ENCODE peak calls at places on chromosomes 6 and 20, in four cellular contexts. T, P, I and V are unnamed samples.
A peak's percentile ranks its signal among the peaks of the same experiment; 100 is the strongest.

GRCh38 chr6:57297505-57297904 is 19.9 kb upstream of the PRIM2 start:
- DNase-seq in T (no peak), P (no peak), I (no peak), V (no peak)

GRCh38 chr6:5149891-5150290 is 64.8 kb downstream of the PPP1R3G start:
- DNase-seq in T (no peak), P (no peak), I (no peak), V (no peak)

GRCh38 chr6:163828038-163828790 is 413.7 kb downstream of the QKI start:
- DNase-seq in T (no peak), P (peak; percentile 31), I (no peak), V (no peak)

GRCh38 chr6:2254747-2255146 is 9.3 kb upstream of the GMDS start:
- DNase-seq in T (no peak), P (no peak), I (no peak), V (no peak)

GRCh38 chr6:157759028-157759427 is 64.0 kb upstream of the SNX9 start:
- DNase-seq in T (no peak), P (no peak), I (no peak), V (no peak)

GRCh38 chr6:108453601-108454157 is 107.0 kb upstream of the FOXO3 start:
- DNase-seq in T (no peak), P (no peak), I (no peak), V (no peak)

GRCh38 chr20:10185741-10186558 is 32.7 kb upstream of the SNAP25 start:
- DNase-seq in T (no peak), P (no peak), I (no peak), V (no peak)

GRCh38 chr20:58839474-58839874 is 11.2 kb downstream of the GNAS-AS1 start:
- DNase-seq in T (no peak), P (peak; percentile 77), I (no peak), V (no peak)

GRCh38 chr6:18148304-18149025 is 6.4 kb downstream of the TPMT start:
- DNase-seq in T (no peak), P (no peak), I (peak; percentile 78), V (no peak)

GRCh38 chr20:47476452-47476851 is 25.2 kb upstream of the NCOA3 start:
- DNase-seq in T (no peak), P (no peak), I (no peak), V (no peak)

GRCh38 chr6:136706431-136706830 is 85.8 kb downstream of the MAP3K5 start:
- DNase-seq in T (no peak), P (no peak), I (no peak), V (no peak)

DNA sequence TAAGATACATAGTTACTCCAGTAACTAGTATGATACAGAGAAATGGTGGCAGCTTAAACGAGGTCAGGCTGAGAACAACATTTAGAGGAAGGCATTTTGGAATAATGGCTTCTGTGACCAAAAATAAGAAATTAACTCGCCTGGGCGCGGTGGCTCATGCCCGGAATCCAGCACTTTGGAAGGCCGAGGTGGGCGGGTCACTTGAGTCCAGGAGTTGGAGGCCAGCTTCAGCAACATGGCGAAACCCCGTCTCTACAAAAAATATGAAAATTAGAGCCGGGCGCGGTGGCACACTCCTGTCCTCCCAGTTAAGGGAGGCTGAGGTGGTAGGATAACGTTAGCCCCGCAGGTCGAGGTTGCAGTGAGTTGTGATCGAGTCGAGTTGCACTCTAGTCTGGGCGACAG is 1.8 kb downstream of the IGF2R start:
- DNase-seq in T (no peak), P (no peak), I (no peak), V (no peak)
- H3K9ac ChIP-seq in T (no peak overlapping the region), P (no peak overlapping the region), I (peak overlapping the region; percentile 83), V (peak overlapping the region; percentile 84)

GRCh38 chr20:38046572-38046971 is 13.0 kb downstream of the RPRD1B start:
- DNase-seq in T (no peak), P (no peak), I (no peak), V (no peak)

GRCh38 chr20:38044685-38045084 is 11.1 kb downstream of the RPRD1B start:
- DNase-seq in T (no peak), P (no peak), I (no peak), V (no peak)

GRCh38 chr20:38040276-38040675 is 6.7 kb downstream of the RPRD1B start:
- DNase-seq in T (no peak), P (no peak), I (no peak), V (no peak)

GRCh38 chr20:38043512-38044300 is 10.2 kb downstream of the RPRD1B start:
- DNase-seq in T (no peak), P (no peak), I (no peak), V (no peak)
- H3K36me3 ChIP-seq in T (peaks cover 72% of the 10 kb centered on the region), P (peaks cover 9% of the 10 kb centered on the region), I (peaks cover 3% of the 10 kb centered on the region), V (peaks cover 89% of the 10 kb centered on the region)

GRCh38 chr6:35728663-35729348 is 8.0 kb upstream of the ARMC12 start:
- DNase-seq in T (no peak), P (no peak), I (peak; percentile 61), V (no peak)
- H3K4me3 ChIP-seq in T (no peak overlapping the region), P (peak overlapping the region; percentile 88), I (peak overlapping the region; percentile 41), V (peak overlapping the region; percentile 86)

GRCh38 chr20:23160536-23161243 is 74.6 kb upstream of the CD93 start:
- DNase-seq in T (peak; percentile 13), P (peak; percentile 42), I (peak; percentile 17), V (no peak)
- H3K9ac ChIP-seq in T (no peak overlapping the region), P (no peak overlapping the region), I (peak overlapping the region; percentile 49), V (no peak overlapping the region)

GRCh38 chr6:61192610-61193009 is 1093.4 kb downstream of the KHDRBS2 start:
- DNase-seq in T (no peak), P (no peak), I (no peak), V (no peak)

GRCh38 chr6:61193771-61194170 is 1092.3 kb downstream of the KHDRBS2 start:
- DNase-seq in T (no peak), P (no peak), I (no peak), V (no peak)
- H3K36me3 ChIP-seq in T (no peaks in the 10 kb centered on the region), P (no peaks in the 10 kb centered on the region), I (no peaks in the 10 kb centered on the region), V (no peaks in the 10 kb centered on the region)

GRCh38 chr20:46156065-46156464 is 38.0 kb downstream of the CD40 start:
- DNase-seq in T (no peak), P (no peak), I (no peak), V (no peak)

GRCh38 chr20:46152824-46153586 is 34.9 kb downstream of the CD40 start:
- DNase-seq in T (no peak), P (no peak), I (no peak), V (no peak)

GRCh38 chr20:46157076-46157592 is 39.0 kb downstream of the CD40 start:
- DNase-seq in T (no peak), P (no peak), I (no peak), V (no peak)

GRCh38 chr20:46157625-46158024 is 39.5 kb downstream of the CD40 start:
- DNase-seq in T (no peak), P (no peak), I (no peak), V (no peak)

GRCh38 chr20:46154796-46155195 is 36.7 kb downstream of the CD40 start:
- DNase-seq in T (no peak), P (no peak), I (no peak), V (no peak)
- H3K4me3 ChIP-seq in T (no peak overlapping the region), P (no peak overlapping the region), I (no peak overlapping the region), V (no peak overlapping the region)

GRCh38 chr6:111993342-111993741 is 60.6 kb upstream of the CCN6 start:
- DNase-seq in T (no peak), P (no peak), I (no peak), V (no peak)
- H3K9ac ChIP-seq in T (no peak overlapping the region), P (no peak overlapping the region), I (no peak overlapping the region), V (no peak overlapping the region)

GRCh38 chr20:49909499-49910339 is 5.6 kb downstream of the SPATA2 start:
- DNase-seq in T (no peak), P (peak; percentile 71), I (peak; percentile 90), V (no peak)

GRCh38 chr20:49906101-49906604 is 9.2 kb downstream of the SPATA2 start:
- DNase-seq in T (no peak), P (no peak), I (no peak), V (no peak)

GRCh38 chr20:49906615-49907154 is 8.6 kb downstream of the SPATA2 start:
- DNase-seq in T (no peak), P (no peak), I (no peak), V (no peak)

GRCh38 chr20:49907405-49908257 is 7.7 kb downstream of the SPATA2 start:
- DNase-seq in T (no peak), P (no peak), I (no peak), V (no peak)

DNA sequence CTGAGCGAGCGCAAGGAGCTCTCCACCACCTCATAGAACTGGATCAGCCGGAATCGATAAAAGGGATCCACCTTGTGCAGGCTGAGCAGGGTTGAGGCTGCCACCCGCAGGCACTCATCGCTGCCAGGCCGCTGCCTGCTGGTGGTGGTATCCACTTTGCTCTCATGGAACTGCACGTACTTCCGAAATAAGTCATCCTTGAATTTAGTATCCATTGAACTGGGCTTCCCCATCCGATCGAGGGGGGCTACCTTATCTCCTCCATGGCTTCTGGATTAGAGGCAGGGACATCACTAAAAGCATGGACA is 7.1 kb downstream of the SPATA2 start:
- DNase-seq in T (no peak), P (no peak), I (no peak), V (no peak)
- H3K36me3 ChIP-seq in T (peaks cover 81% of the 10 kb centered on the region), P (no peaks in the 10 kb centered on the region), I (peaks cover 10% of the 10 kb centered on the region), V (peaks cover 19% of the 10 kb centered on the region)

GRCh38 chr6:19789100-19789805 is 47.9 kb upstream of the ID4 start:
- DNase-seq in T (no peak), P (peak; percentile 15), I (no peak), V (no peak)
- H3K4me3 ChIP-seq in T (no peak overlapping the region), P (no peak overlapping the region), I (no peak overlapping the region), V (no peak overlapping the region)

DNA sequence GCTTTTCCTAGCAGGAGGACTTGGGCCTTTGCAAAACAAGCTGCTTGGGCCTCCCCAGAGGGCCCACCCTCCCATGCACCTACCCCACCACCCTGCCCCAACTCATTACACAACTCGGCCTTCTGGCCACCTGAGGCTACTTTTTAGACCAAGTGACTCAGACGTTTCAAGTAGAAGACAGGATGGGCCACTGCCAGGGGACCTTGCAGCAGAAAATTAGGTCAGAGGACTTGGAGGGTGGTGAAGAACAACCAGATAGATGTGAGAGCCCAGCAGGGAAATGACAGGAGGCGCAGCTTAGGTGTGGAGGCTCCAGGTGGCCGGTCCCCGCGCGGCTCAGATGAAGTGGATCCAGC is 1.4 kb downstream of the PPP1R3D start:
- DNase-seq in T (no peak), P (no peak), I (peak; percentile 23), V (no peak)
- H3K9ac ChIP-seq in T (no peak overlapping the region), P (no peak overlapping the region), I (no peak overlapping the region), V (no peak overlapping the region)